ENCODE peak calls at places on chromosomes 2 and 18, in eight cellular contexts. Z, J, I, W, M, A, G and Q are unnamed samples.
A peak's percentile ranks its signal among the peaks of the same experiment; 100 is the strongest.

GRCh38 chr18:2522112-2522511 is 49.2 kb downstream of the METTL4 start:
- DNase-seq in Z (no peak), J (no peak), I (no peak), W (no peak), M (no peak), A (no peak), G (no peak), Q (no peak)

GRCh38 chr2:236819275-236820002 is 249.8 kb downstream of the ACKR3 start:
- DNase-seq in Z (no peak), J (no peak), I (no peak), W (no peak), M (no peak), A (no peak), G (no peak), Q (no peak)

GRCh38 chr2:72919414-72920316 is 2.3 kb downstream of the EMX1 start:
- DNase-seq in Z (no peak), J (no peak), I (no peak), W (peak; percentile 20), M (no peak), A (no peak), G (no peak), Q (no peak)

GRCh38 chr18:23573948-23574431 is 12.3 kb downstream of the NPC1 start:
- DNase-seq in Z (no peak), J (peak; percentile 55), I (peak; percentile 65), W (no peak), M (peak; percentile 69), A (no peak), G (no peak), Q (peak; percentile 17)

GRCh38 chr2:14975401-14975800 is 342.9 kb downstream of the LRATD1 start:
- DNase-seq in Z (no peak), J (no peak), I (no peak), W (no peak), M (no peak), A (no peak), G (no peak), Q (no peak)

GRCh38 chr2:118974103-118974911 is 32.3 kb downstream of the MARCO start:
- DNase-seq in Z (no peak), J (peak; percentile 32), I (peak; percentile 70), W (no peak), M (no peak), A (no peak), G (no peak), Q (peak; percentile 32)

GRCh38 chr18:34809697-34810096 is 99.6 kb downstream of the DTNA start:
- DNase-seq in Z (peak; percentile 55), J (peak; percentile 30), I (peak; percentile 72), W (no peak), M (no peak), A (no peak), G (peak; percentile 74), Q (no peak)

GRCh38 chr2:162233197-162233596 is 10.0 kb downstream of the FAP start:
- DNase-seq in Z (no peak), J (no peak), I (peak; percentile 87), W (no peak), M (no peak), A (no peak), G (peak; percentile 57), Q (no peak)

GRCh38 chr2:203809084-203809521 is 58.5 kb upstream of the CTLA4 start:
- DNase-seq in Z (no peak), J (no peak), I (peak; percentile 76), W (no peak), M (no peak), A (no peak), G (no peak), Q (no peak)

GRCh38 chr2:188845692-188846091 is 128.5 kb upstream of the COL3A1 start:
- DNase-seq in Z (no peak), J (no peak), I (peak; percentile 11), W (no peak), M (no peak), A (no peak), G (no peak), Q (no peak)

GRCh38 chr2:152350155-152350679 is 15.2 kb downstream of the FMNL2 start:
- DNase-seq in Z (no peak), J (no peak), I (no peak), W (no peak), M (no peak), A (no peak), G (no peak), Q (no peak)

GRCh38 chr2:172098287-172098649 is 4.4 kb downstream of the DLX2 start:
- DNase-seq in Z (no peak), J (no peak), I (no peak), W (no peak), M (no peak), A (no peak), G (no peak), Q (no peak)

GRCh38 chr2:2324565-2325101 is 6.4 kb downstream of the MYT1L start:
- DNase-seq in Z (no peak), J (no peak), I (no peak), W (no peak), M (no peak), A (no peak), G (no peak), Q (no peak)

GRCh38 chr2:233039217-233040173 is 7.0 kb downstream of the NEU2 start:
- DNase-seq in Z (no peak), J (no peak), I (no peak), W (no peak), M (no peak), A (no peak), G (no peak), Q (no peak)

GRCh38 chr2:113889471-113890252 is at the start of gene ACTR3:
- DNase-seq in Z (peak; percentile 97), J (peak; percentile 99), I (peak; percentile 100), W (peak; percentile 98), M (peak; percentile 70), A (peak; percentile 92), G (peak; percentile 98), Q (peak; percentile 96)

GRCh38 chr2:113891265-113891959 is 1.5 kb downstream of the ACTR3 start:
- DNase-seq in Z (no peak), J (no peak), I (peak; percentile 46), W (no peak), M (no peak), A (no peak), G (no peak), Q (no peak)

GRCh38 chr2:113890253-113891235 is 655 bp downstream of the ACTR3 start:
- DNase-seq in Z (peak; percentile 49), J (peak; percentile 74), I (peak; percentile 86), W (peak; percentile 59), M (peak; percentile 63), A (peak; percentile 10), G (peak; percentile 71), Q (peak; percentile 68)

GRCh38 chr2:113894156-113894743 is 4.4 kb downstream of the ACTR3 start:
- DNase-seq in Z (no peak), J (peak; percentile 41), I (peak; percentile 95), W (no peak), M (peak; percentile 64), A (no peak), G (no peak), Q (no peak)

DNA sequence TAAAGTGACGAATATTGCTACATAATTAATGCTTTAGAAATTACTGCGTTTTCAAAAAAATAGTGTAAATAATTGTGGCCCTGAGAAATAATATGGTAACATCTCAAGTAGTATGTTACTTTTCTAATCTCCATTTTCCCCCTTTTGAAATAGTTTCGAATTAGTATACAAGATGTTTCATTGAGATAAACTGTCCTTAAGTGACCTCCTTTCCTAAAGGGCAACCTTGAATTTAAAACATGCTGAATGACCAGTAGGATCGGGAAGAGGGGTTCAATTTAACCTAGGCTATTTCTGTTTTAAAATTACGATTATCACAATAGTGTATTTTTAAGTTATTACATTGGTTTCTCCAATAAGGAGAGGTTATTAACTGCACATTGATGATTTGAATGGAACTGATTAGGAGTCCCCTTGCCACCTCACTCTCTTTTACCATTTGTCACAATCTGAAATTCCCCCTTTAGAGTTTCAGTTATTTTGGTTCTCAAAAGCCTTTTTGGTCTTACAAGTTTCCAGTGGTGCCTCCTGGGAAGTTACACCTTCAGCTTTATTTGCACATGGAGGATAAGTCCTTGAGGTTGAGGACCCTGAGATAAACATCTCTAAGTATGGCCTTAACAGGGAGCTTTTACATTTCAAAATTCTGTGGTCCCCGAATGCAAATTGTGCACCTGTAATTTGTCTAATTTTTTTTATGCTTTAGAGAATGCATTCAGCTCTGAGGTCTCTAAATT is 2.3 kb downstream of the ACTR3 start:
- DNase-seq in Z (no peak), J (no peak), I (no peak), W (no peak), M (no peak), A (no peak), G (no peak), Q (no peak)
- H3K4me3 ChIP-seq in Z (peak overlapping the region; percentile 95), J (peak overlapping the region; percentile 51), I (peak overlapping the region; percentile 77), W (no peak overlapping the region), M (peak overlapping the region; percentile 99), A (peak overlapping the region; percentile 89), G (peak overlapping the region; percentile 92), Q (peak overlapping the region; percentile 17)

DNA sequence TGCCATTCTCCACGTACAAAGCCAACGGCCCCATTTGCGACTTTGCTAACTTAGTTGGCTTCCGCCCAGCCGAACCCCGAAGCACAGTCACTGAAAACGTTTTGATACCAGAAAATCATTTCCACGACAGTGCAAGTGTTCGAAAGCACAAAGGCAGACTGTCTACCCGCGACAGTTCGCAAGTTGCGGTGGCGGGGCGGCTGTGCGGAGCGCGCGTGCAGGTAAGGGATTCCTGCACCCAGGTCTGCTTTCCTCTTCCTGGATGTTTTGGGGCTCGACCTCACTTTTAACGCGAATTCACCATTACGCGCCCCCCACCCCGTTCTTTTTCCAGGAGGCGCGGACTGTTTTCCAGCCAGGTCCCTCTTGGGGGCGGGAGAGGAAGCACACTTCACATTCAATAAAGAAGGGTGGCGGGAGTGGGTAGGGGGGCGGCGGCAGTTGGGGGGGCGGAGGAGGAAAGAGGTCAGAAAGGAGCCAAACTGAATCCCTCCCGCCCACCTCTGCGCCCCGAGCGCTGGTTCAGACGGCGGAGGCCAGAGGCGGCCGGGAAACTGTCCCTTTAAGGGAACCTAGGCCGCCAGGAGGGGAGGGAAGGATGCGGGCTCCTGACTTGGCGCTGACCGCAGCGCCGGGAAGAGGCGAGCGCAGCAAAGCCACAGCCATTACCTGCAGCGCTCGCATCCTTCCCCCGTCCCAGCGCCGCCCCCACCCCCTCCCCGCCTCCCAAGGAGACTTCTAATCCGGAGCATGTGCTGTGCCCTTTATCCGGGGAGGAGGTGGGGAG is 107.5 kb upstream of the KCTD1 start:
- DNase-seq in Z (peak; percentile 51), J (peak; percentile 77), I (peak; percentile 63), W (peak; percentile 70), M (no peak), A (no peak), G (peak; percentile 61), Q (no peak)
- H3K27me3 ChIP-seq in Z (peaks cover 17% of the 10 kb centered on the region), J (peaks cover 54% of the 10 kb centered on the region), I (peaks cover 20% of the 10 kb centered on the region), W (no peaks in the 10 kb centered on the region), M (peaks cover 6% of the 10 kb centered on the region), A (peaks cover 16% of the 10 kb centered on the region), G (peaks cover 7% of the 10 kb centered on the region), Q (peaks cover 8% of the 10 kb centered on the region)

DNA sequence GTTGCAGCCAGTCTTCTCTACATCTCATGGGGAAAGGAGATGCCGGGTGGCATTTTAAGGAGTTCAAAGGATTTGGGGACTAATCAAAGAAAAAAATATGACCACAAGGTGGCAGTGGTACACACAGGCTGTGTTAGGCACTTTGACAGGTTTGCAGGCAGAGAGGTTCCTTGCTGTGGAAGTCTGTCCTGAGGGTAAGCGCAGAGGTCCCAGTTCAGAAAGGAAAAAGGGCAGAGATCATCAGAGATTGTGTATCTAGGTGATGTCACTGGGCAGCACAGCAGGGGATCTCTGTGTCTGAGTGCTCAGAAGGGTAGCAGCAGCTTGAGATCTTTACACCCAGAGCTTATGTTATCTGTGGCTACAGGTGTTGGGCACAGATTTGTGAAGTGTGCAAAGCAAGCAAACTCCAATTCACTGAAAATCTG is 231.4 kb downstream of the LRRTM1 start:
- DNase-seq in Z (no peak), J (peak; percentile 83), I (peak; percentile 70), W (no peak), M (no peak), A (no peak), G (no peak), Q (no peak)
- H3K4me3 ChIP-seq in Z (no peak overlapping the region), J (no peak overlapping the region), I (no peak overlapping the region), W (no peak overlapping the region), M (no peak overlapping the region), A (no peak overlapping the region), G (no peak overlapping the region), Q (no peak overlapping the region)

GRCh38 chr18:905948-906415 is 1.3 kb downstream of the ADCYAP1 start:
- DNase-seq in Z (no peak), J (no peak), I (no peak), W (no peak), M (no peak), A (no peak), G (no peak), Q (no peak)
- H3K27me3 ChIP-seq in Z (peaks cover 100% of the 10 kb centered on the region), J (peaks cover 98% of the 10 kb centered on the region), I (peaks cover 100% of the 10 kb centered on the region), W (peaks cover 56% of the 10 kb centered on the region), M (peaks cover 77% of the 10 kb centered on the region), A (peaks cover 100% of the 10 kb centered on the region), G (no peaks in the 10 kb centered on the region), Q (peaks cover 28% of the 10 kb centered on the region)